ENCODE peak calls at places on chromosomes 2 and 18, in four cellular contexts. I is stimulated activated CD4-positive, alpha-beta T cell treated with anti-CD3 and anti-CD28 coated beads, Interleukin-4, amount 100 ng/mL, for 48 hours; Z is K562; T is NCI-H774. H is an unnamed sample.

GRCh38 chr2:124836415-124836814 is 811.3 kb downstream of the CNTNAP5 start:
- DNase-seq in T (no peak), Z (no peak), I (no peak), H (no peak)

GRCh38 chr2:39515897-39516346 is 78.8 kb upstream of the MAP4K3 start:
- DNase-seq in T (no peak), I (no peak), Z (no peak), H (no peak)

GRCh38 chr18:48583568-48583967 is 44.7 kb downstream of the CTIF start:
- DNase-seq in Z (no peak), T (no peak), I (no peak), H (no peak)

GRCh38 chr2:157355618-157356017 is 30.0 kb upstream of the ERMN start:
- DNase-seq in T (no peak), I (no peak), Z (no peak), H (no peak)

GRCh38 chr2:181313845-181314244 is 143.3 kb upstream of the ITGA4 start:
- DNase-seq in I (no peak), T (no peak), Z (no peak), H (no peak)

GRCh38 chr2:82001614-82002013 is 1697.1 kb upstream of the LRRTM1 start:
- DNase-seq in T (no peak), I (no peak), Z (no peak), H (no peak)

GRCh38 chr2:217650229-217650628 is 352.6 kb downstream of the TNS1 start:
- DNase-seq in I (no peak), Z (no peak), T (no peak), H (no peak)

GRCh38 chr2:46142546-46143329 is 154.5 kb upstream of the EPAS1 start:
- DNase-seq in Z (no peak), I (no peak), T (no peak), H (no peak)

GRCh38 chr2:41966431-41966893 is 81.4 kb upstream of the PKDCC start:
- DNase-seq in Z (no peak), T (peak; percentile 14), I (no peak), H (no peak)

GRCh38 chr2:130798472-130799221 is 38.1 kb upstream of the ARHGEF4 start:
- DNase-seq in I (no peak), Z (no peak), T (no peak), H (no peak)

GRCh38 chr2:194819367-194819766 is 837.7 kb upstream of the SLC39A10 start:
- DNase-seq in T (no peak), Z (no peak), I (no peak), H (no peak)

GRCh38 chr2:95113464-95113863 is 8.1 kb downstream of the MRPS5 start:
- DNase-seq in T (no peak), I (no peak), Z (no peak), H (no peak)

GRCh38 chr2:39534095-39534711 is 97.1 kb upstream of the MAP4K3 start:
- DNase-seq in I (no peak), Z (no peak), T (no peak), H (no peak)

GRCh38 chr2:200397785-200398184 is 91.3 kb downstream of the SPATS2L start:
- DNase-seq in I (no peak), T (no peak), Z (no peak), H (no peak)

GRCh38 chr18:59547691-59548182 is 149.5 kb downstream of the CCBE1 start:
- DNase-seq in T (no peak), I (no peak), Z (peak; percentile 10), H (no peak)

GRCh38 chr2:106097370-106098000 is 96.6 kb downstream of the UXS1 start:
- DNase-seq in Z (no peak), I (no peak), T (no peak), H (no peak)

GRCh38 chr18:3397031-3397750 is 52.8 kb upstream of the TGIF1 start:
- DNase-seq in Z (no peak), T (no peak), I (no peak), H (no peak)

GRCh38 chr2:129464036-129464435 is 515.4 kb upstream of the RAB6C start:
- DNase-seq in Z (no peak), I (no peak), T (no peak), H (no peak)

GRCh38 chr2:69375494-69376353 is 11.3 kb downstream of the GFPT1 start:
- DNase-seq in T (peak; percentile 53), Z (peak; percentile 39), I (no peak), H (no peak)

GRCh38 chr2:2569306-2569705 is 238.2 kb upstream of the MYT1L start:
- DNase-seq in T (no peak), I (no peak), Z (no peak), H (no peak)

GRCh38 chr2:231642631-231643493 is 50.2 kb downstream of the TEX44 start:
- DNase-seq in Z (peak; percentile 52), I (peak; percentile 69), T (no peak), H (no peak)

GRCh38 chr2:149055751-149056150 is 17.3 kb downstream of the LYPD6B start:
- DNase-seq in I (no peak), T (no peak), Z (no peak), H (no peak)

GRCh38 chr2:148875387-148876051 is 492 bp downstream of the KIF5C start:
- DNase-seq in T (peak; percentile 64), I (no peak), Z (no peak), H (no peak)

GRCh38 chr2:1824202-1824905 is 80.0 kb upstream of the PXDN start:
- DNase-seq in T (no peak), I (no peak), Z (no peak), H (no peak)

GRCh38 chr2:230269715-230270114 is 44.2 kb downstream of the SP140 start:
- DNase-seq in Z (no peak), I (peak; percentile 19), T (no peak), H (no peak)

GRCh38 chr2:172215172-172215935 is 112.7 kb upstream of the DLX2 start:
- DNase-seq in T (no peak), I (no peak), Z (no peak), H (no peak)

H was measured in GM12891.